ENCODE peak calls at places on chromosomes 7 and 10, in four cellular contexts. One of them, this sample, is unnamed. For H3K36me3, the result is how much of the 10 kb centered on the place peaks cover.

GRCh38 chr7:132836746-132837145 is 245.1 kb downstream of the CHCHD3 start:
- DNase-seq in hepatocyte: no peak
- DNase-seq in endodermal cell: no peak
- DNase-seq in tibial artery: no peak
- DNase-seq in this sample: peak

GRCh38 chr7:48031111-48031510 is 2.2 kb upstream of the SUN3 start:
- DNase-seq in hepatocyte: no peak
- DNase-seq in endodermal cell: no peak
- DNase-seq in tibial artery: no peak
- DNase-seq in this sample: no peak

GRCh38 chr7:116614509-116615285 is 57.3 kb upstream of the MET start:
- DNase-seq in hepatocyte: no peak
- DNase-seq in endodermal cell: no peak
- DNase-seq in tibial artery: no peak
- DNase-seq in this sample: no peak

GRCh38 chr7:23123465-23123864 is 17.9 kb downstream of the KLHL7 start:
- DNase-seq in hepatocyte: no peak
- DNase-seq in endodermal cell: no peak
- DNase-seq in tibial artery: no peak
- DNase-seq in this sample: no peak

GRCh38 chr10:34885901-34886300 is 70.8 kb upstream of the PARD3 start:
- DNase-seq in hepatocyte: no peak
- DNase-seq in endodermal cell: no peak
- DNase-seq in tibial artery: no peak
- DNase-seq in this sample: no peak

GRCh38 chr7:92335574-92335973 is 89.8 kb downstream of the ANKIB1 start:
- DNase-seq in hepatocyte: no peak
- DNase-seq in endodermal cell: no peak
- DNase-seq in tibial artery: no peak
- DNase-seq in this sample: no peak

GRCh38 chr10:103080891-103081581 is 112.0 kb downstream of the NT5C2 start:
- DNase-seq in hepatocyte: no peak
- DNase-seq in endodermal cell: no peak
- DNase-seq in tibial artery: no peak
- DNase-seq in this sample: no peak

GRCh38 chr10:95350830-95351228 is 60.0 kb upstream of the PDLIM1 start:
- DNase-seq in hepatocyte: no peak
- DNase-seq in endodermal cell: no peak
- DNase-seq in tibial artery: no peak
- DNase-seq in this sample: no peak

GRCh38 chr7:102849079-102849478 is 63.7 kb upstream of the LRRC17 start:
- DNase-seq in hepatocyte: no peak
- DNase-seq in endodermal cell: no peak
- DNase-seq in tibial artery: no peak
- DNase-seq in this sample: no peak

GRCh38 chr7:155943251-155943899 is 131.1 kb upstream of the SHH start:
- DNase-seq in hepatocyte: no peak
- DNase-seq in endodermal cell: peak
- DNase-seq in tibial artery: no peak
- DNase-seq in this sample: no peak

GRCh38 chr7:159107052-159107892 is 37.4 kb downstream of the VIPR2 start:
- DNase-seq in hepatocyte: no peak
- DNase-seq in endodermal cell: no peak
- DNase-seq in tibial artery: no peak
- DNase-seq in this sample: no peak
- H3K36me3 ChIP-seq in hepatocyte: under half
- H3K36me3 ChIP-seq in endodermal cell: under half
- H3K36me3 ChIP-seq in tibial artery: under half
- H3K36me3 ChIP-seq in this sample: under half

GRCh38 chr7:113015038-113015645 is 71.5 kb downstream of the GPR85 start:
- DNase-seq in hepatocyte: peak
- DNase-seq in endodermal cell: no peak
- DNase-seq in tibial artery: no peak
- DNase-seq in this sample: peak
- TF ChIP-seq CTCF in hepatocyte: peak
- TF ChIP-seq CTCF in endodermal cell: peak
- TF ChIP-seq CTCF in tibial artery: peak
- TF ChIP-seq CTCF in this sample: peak

GRCh38 chr10:125026036-125026931 is 84.4 kb downstream of the ZRANB1 start:
- DNase-seq in hepatocyte: no peak
- DNase-seq in endodermal cell: no peak
- DNase-seq in tibial artery: no peak
- DNase-seq in this sample: no peak
- H3K36me3 ChIP-seq in hepatocyte: under half
- H3K36me3 ChIP-seq in endodermal cell: under half
- H3K36me3 ChIP-seq in tibial artery: under half
- H3K36me3 ChIP-seq in this sample: under half

DNA sequence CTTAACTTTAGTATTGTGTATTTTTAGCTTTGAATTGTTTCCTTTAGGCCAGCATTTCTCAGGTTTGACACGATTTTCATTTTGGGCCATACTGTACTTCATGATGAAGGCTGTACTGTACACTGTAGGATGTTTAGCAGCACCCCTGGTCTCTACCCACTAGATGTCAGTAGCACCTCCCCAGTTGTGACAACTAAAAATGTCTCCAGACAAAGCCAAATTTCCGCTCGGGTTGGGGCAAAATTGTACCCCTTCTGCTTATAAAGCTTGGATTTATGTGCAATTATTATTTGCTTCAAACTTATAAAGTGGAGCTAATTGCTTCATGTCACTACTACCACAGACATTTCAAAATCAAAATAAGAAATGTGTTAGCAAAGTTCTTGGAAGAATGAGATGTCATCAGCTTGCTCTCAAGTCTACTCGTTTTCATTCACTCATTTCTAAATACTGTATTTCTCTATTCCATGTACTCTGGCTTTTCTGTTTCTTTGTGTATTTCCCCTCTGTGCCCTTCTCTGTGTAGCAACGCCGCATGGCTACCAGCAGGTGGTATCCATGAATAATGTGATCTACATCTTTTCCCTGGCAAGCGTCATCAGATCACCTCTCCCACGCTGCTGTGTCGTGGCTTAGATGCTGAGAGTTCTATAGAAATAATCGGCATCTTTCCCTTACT is 47.7 kb upstream of the CALCR start:
- DNase-seq in hepatocyte: peak
- DNase-seq in endodermal cell: peak
- DNase-seq in tibial artery: no peak
- DNase-seq in this sample: peak
- TF ChIP-seq CTCF in hepatocyte: peak
- TF ChIP-seq CTCF in endodermal cell: peak
- TF ChIP-seq CTCF in tibial artery: no peak
- TF ChIP-seq CTCF in this sample: peak

GRCh38 chr7:138554674-138555073 is 94.6 kb downstream of the TRIM24 start:
- DNase-seq in hepatocyte: no peak
- DNase-seq in endodermal cell: no peak
- DNase-seq in tibial artery: no peak
- DNase-seq in this sample: no peak

GRCh38 chr7:138549082-138549481 is 89.0 kb downstream of the TRIM24 start:
- DNase-seq in hepatocyte: no peak
- DNase-seq in endodermal cell: no peak
- DNase-seq in tibial artery: no peak
- DNase-seq in this sample: no peak

GRCh38 chr7:138553805-138554204 is 93.7 kb downstream of the TRIM24 start:
- DNase-seq in hepatocyte: no peak
- DNase-seq in endodermal cell: no peak
- DNase-seq in tibial artery: no peak
- DNase-seq in this sample: no peak

GRCh38 chr7:138550337-138550736 is 90.3 kb downstream of the TRIM24 start:
- DNase-seq in hepatocyte: no peak
- DNase-seq in endodermal cell: no peak
- DNase-seq in tibial artery: no peak
- DNase-seq in this sample: no peak

DNA sequence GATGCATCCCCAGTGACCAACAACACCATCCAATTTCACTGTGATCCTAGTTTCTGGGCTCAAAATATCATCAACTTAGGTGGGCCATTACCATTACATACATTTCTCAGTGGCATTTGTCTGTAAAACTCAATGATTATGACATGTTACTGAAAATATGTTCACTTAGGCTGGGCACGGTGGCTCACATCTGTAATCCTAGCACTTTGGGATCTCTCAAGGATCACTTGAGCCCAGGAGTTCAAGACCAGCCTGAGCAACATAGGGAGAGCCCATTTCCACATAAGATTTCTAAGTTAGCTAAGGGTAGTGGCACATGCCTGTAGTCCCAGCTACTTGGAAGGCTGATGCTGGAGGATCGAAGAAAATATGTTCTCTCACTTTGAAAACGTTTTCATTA is 91.0 kb downstream of the TRIM24 start:
- DNase-seq in hepatocyte: no peak
- DNase-seq in endodermal cell: no peak
- DNase-seq in tibial artery: no peak
- DNase-seq in this sample: no peak
- H3K36me3 ChIP-seq in hepatocyte: under half
- H3K36me3 ChIP-seq in endodermal cell: half or more
- H3K36me3 ChIP-seq in tibial artery: half or more
- H3K36me3 ChIP-seq in this sample: under half

GRCh38 chr7:7653568-7654187 is 13.1 kb downstream of the UMAD1 start:
- DNase-seq in hepatocyte: peak
- DNase-seq in endodermal cell: peak
- DNase-seq in tibial artery: no peak
- DNase-seq in this sample: no peak
- TF ChIP-seq CTCF in hepatocyte: peak
- TF ChIP-seq CTCF in endodermal cell: peak
- TF ChIP-seq CTCF in tibial artery: peak
- TF ChIP-seq CTCF in this sample: peak

DNA sequence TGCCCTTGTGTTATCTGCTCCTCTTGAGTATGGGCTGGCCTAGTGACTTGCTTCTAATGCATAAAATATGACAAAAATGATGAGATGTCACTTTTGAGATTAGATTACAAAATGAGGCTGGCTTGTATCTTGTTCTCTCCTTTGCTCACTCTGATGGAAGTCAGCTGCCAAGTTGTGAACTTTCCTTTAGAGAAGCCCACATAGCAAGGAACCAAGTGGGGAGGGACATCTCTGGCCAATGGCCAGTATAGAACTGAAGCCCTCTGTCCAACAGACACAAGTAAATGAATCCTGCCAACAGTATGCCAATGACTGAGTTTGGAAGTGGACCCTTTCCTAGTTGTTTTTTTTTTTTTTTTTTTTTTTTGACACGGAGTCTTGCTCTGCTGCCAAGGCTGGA is 3.4 kb downstream of the ZC3HC1 start:
- DNase-seq in hepatocyte: no peak
- DNase-seq in endodermal cell: no peak
- DNase-seq in tibial artery: no peak
- DNase-seq in this sample: peak
- H3K36me3 ChIP-seq in hepatocyte: under half
- H3K36me3 ChIP-seq in endodermal cell: under half
- H3K36me3 ChIP-seq in tibial artery: under half
- H3K36me3 ChIP-seq in this sample: under half

GRCh38 chr10:132441818-132442217 is 44.8 kb downstream of the PWWP2B start:
- DNase-seq in hepatocyte: no peak
- DNase-seq in endodermal cell: no peak
- DNase-seq in tibial artery: no peak
- DNase-seq in this sample: no peak

GRCh38 chr10:132442636-132443035 is 45.6 kb downstream of the PWWP2B start:
- DNase-seq in hepatocyte: no peak
- DNase-seq in endodermal cell: no peak
- DNase-seq in tibial artery: no peak
- DNase-seq in this sample: no peak

GRCh38 chr10:132443998-132444876 is 47.2 kb downstream of the PWWP2B start:
- DNase-seq in hepatocyte: peak
- DNase-seq in endodermal cell: peak
- DNase-seq in tibial artery: no peak
- DNase-seq in this sample: no peak

GRCh38 chr10:132444877-132445351 is 47.9 kb downstream of the PWWP2B start:
- DNase-seq in hepatocyte: no peak
- DNase-seq in endodermal cell: peak
- DNase-seq in tibial artery: no peak
- DNase-seq in this sample: no peak

GRCh38 chr10:132443605-132443997 is 46.6 kb downstream of the PWWP2B start:
- DNase-seq in hepatocyte: peak
- DNase-seq in endodermal cell: no peak
- DNase-seq in tibial artery: no peak
- DNase-seq in this sample: peak
- TF ChIP-seq CTCF in hepatocyte: peak
- TF ChIP-seq CTCF in endodermal cell: no peak
- TF ChIP-seq CTCF in tibial artery: peak
- TF ChIP-seq CTCF in this sample: peak

DNA sequence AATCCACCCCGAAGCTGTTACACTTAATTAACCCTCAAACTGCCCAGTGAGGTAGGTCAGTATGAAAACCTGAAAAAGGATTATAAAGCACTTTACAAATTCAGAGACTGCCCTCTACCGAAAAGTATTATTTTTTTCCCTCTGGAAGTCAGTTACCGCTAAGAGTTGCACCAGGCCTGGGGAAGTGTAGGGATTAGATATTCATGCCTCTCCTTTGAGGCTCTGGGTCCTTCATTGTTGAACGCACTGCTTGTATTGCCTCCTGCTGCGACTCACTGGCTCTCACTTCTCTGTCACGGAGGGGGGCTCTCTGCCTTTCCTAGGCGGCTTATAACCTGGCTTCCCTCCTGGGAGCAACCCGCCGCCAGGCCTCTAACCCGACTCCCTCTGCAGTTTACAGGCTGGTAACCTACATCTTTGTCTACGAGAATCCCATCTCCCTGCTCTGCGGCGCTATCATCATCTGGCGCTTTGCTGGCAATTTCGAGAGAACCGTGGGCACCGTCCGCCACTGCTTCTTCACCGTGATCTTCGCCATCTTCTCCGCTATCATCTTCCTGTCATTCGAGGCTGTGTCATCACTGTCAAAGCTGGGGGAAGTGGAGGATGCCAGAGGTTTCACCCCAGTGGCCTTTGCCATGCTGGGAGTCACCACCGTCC is 2.7 kb downstream of the RHBDD2 start:
- DNase-seq in hepatocyte: no peak
- DNase-seq in endodermal cell: peak
- DNase-seq in tibial artery: no peak
- DNase-seq in this sample: no peak
- H3K36me3 ChIP-seq in hepatocyte: under half
- H3K36me3 ChIP-seq in endodermal cell: half or more
- H3K36me3 ChIP-seq in tibial artery: under half
- H3K36me3 ChIP-seq in this sample: under half

GRCh38 chr7:45229130-45229920 is 71.7 kb downstream of the RAMP3 start:
- DNase-seq in hepatocyte: no peak
- DNase-seq in endodermal cell: no peak
- DNase-seq in tibial artery: no peak
- DNase-seq in this sample: no peak
- TF ChIP-seq CTCF in hepatocyte: no peak
- TF ChIP-seq CTCF in endodermal cell: no peak
- TF ChIP-seq CTCF in tibial artery: no peak
- TF ChIP-seq CTCF in this sample: no peak